ENCODE peak calls at places on chromosomes 12 and 14, in nine cellular contexts. B is adrenal gland, N is A549, R is NB4, D is thyroid gland, E is GM12878, X is body of pancreas, L is upper lobe of left lung, O is spleen. F is an unnamed sample.

GRCh38 chr12:5807090-5807414 is 138.0 kb downstream of the ANO2 start:
- DNase-seq in B (no peak), L (no peak), N (no peak), X (no peak), R (no peak), O (no peak), D (no peak), E (no peak), F (peak; percentile 43)

GRCh38 chr14:75341639-75342038 is 63.0 kb downstream of the FOS start:
- DNase-seq in X (no peak), B (no peak), D (no peak), O (no peak), R (peak; percentile 90), N (no peak), E (no peak), L (no peak), F (no peak)

GRCh38 chr12:105337391-105337790 is 6.9 kb downstream of the C12orf75 start:
- DNase-seq in B (no peak), N (no peak), L (no peak), O (no peak), D (no peak), R (peak; percentile 87), E (no peak), X (no peak), F (no peak)

GRCh38 chr14:24315807-24316596 is 4.7 kb downstream of the LTB4R start:
- DNase-seq in D (peak; percentile 56), R (no peak), L (peak; percentile 90), B (no peak), N (no peak), E (no peak), X (peak; percentile 48), O (peak; percentile 93), F (no peak)

GRCh38 chr14:74585406-74586335 is 26.4 kb downstream of the LTBP2 start:
- DNase-seq in X (no peak), L (no peak), D (no peak), O (peak; percentile 54), E (no peak), B (no peak), N (no peak), R (no peak), F (no peak)

GRCh38 chr12:50514526-50515276 is 9.9 kb downstream of the DIP2B start:
- DNase-seq in O (no peak), B (no peak), D (no peak), R (no peak), N (no peak), X (no peak), E (no peak), L (no peak), F (no peak)

GRCh38 chr12:9736931-9737705 is 4.2 kb upstream of the CLECL1 start:
- DNase-seq in N (no peak), L (no peak), R (peak; percentile 86), E (no peak), B (no peak), X (no peak), O (no peak), D (no peak), F (no peak)

GRCh38 chr12:96400631-96401060 is 407 bp upstream of the CDK17 start:
- DNase-seq in N (no peak), O (no peak), R (no peak), X (no peak), D (no peak), L (no peak), B (no peak), E (peak; percentile 40), F (no peak)

GRCh38 chr12:12891646-12892355 is 439 bp downstream of the GPRC5A start:
- DNase-seq in D (peak; percentile 48), E (no peak), R (no peak), O (no peak), N (no peak), L (no peak), X (no peak), B (peak; percentile 23), F (no peak)

GRCh38 chr12:112126000-112126431 is 656 bp downstream of the TRAFD1 start:
- DNase-seq in N (no peak), X (no peak), E (no peak), O (no peak), D (no peak), R (no peak), B (no peak), L (peak; percentile 61), F (no peak)

GRCh38 chr14:75738192-75738591 is 77.1 kb downstream of the TTLL5 start:
- DNase-seq in E (no peak), R (no peak), N (no peak), X (no peak), B (no peak), L (no peak), D (no peak), O (no peak), F (no peak)

GRCh38 chr14:102140027-102140749 is 491 bp downstream of the WDR20 start:
- DNase-seq in N (peak; percentile 44), R (peak; percentile 75), B (peak; percentile 35), X (peak; percentile 36), E (no peak), O (peak; percentile 87), L (peak; percentile 88), D (peak; percentile 53), F (peak; percentile 34)

GRCh38 chr12:68446379-68446778 is 114.2 kb upstream of the MDM1 start:
- DNase-seq in D (no peak), O (no peak), B (no peak), R (peak; percentile 31), L (no peak), E (no peak), X (no peak), N (no peak), F (no peak)

GRCh38 chr12:94707892-94708291 is 57.5 kb upstream of the TMCC3 start:
- DNase-seq in X (peak; percentile 30), B (peak; percentile 33), D (peak; percentile 61), O (no peak), R (no peak), N (no peak), E (no peak), L (no peak), F (no peak)

GRCh38 chr12:12398026-12398859 is 41.4 kb downstream of the BORCS5 start:
- DNase-seq in B (peak; percentile 70), R (peak; percentile 83), X (peak; percentile 75), E (no peak), N (peak; percentile 90), O (no peak), D (no peak), L (no peak), F (peak; percentile 57)

GRCh38 chr14:75654127-75654732 is 6.4 kb downstream of the ERG28 start:
- DNase-seq in N (peak; percentile 86), R (peak; percentile 72), O (peak; percentile 91), B (peak; percentile 76), D (peak; percentile 85), L (no peak), E (peak; percentile 38), X (peak; percentile 81), F (peak; percentile 44)

GRCh38 chr12:27967551-27968054 is 4.9 kb downstream of the PTHLH start:
- DNase-seq in R (no peak), O (no peak), L (no peak), E (no peak), X (no peak), B (no peak), D (no peak), N (no peak), F (no peak)

GRCh38 chr12:110316861-110317260 is 35.8 kb downstream of the ATP2A2 start:
- DNase-seq in B (no peak), L (no peak), N (no peak), X (no peak), R (peak; percentile 84), D (no peak), O (no peak), E (no peak), F (peak; percentile 24)
- TF ChIP-seq POLR2A in B (no peak), L (no peak), N (no peak), X (no peak), R (no peak), D (no peak), O (no peak), E (no peak), F (no peak)

GRCh38 chr12:104285740-104286537 is 17.6 kb upstream of the EID3 start:
- DNase-seq in R (no peak), D (peak; percentile 67), E (no peak), N (no peak), O (no peak), L (no peak), B (no peak), X (no peak), F (no peak)

GRCh38 chr12:104290320-104290719 is 13.2 kb upstream of the EID3 start:
- DNase-seq in L (no peak), X (no peak), E (no peak), N (no peak), B (no peak), D (no peak), R (no peak), O (no peak), F (no peak)

GRCh38 chr12:104290855-104291254 is 12.7 kb upstream of the EID3 start:
- DNase-seq in B (no peak), E (no peak), O (no peak), L (no peak), X (no peak), N (no peak), D (no peak), R (no peak), F (no peak)

GRCh38 chr12:104286538-104287482 is 16.7 kb upstream of the EID3 start:
- DNase-seq in E (peak; percentile 94), N (peak; percentile 83), B (peak; percentile 95), O (peak; percentile 97), L (peak; percentile 97), R (peak; percentile 100), D (peak; percentile 96), X (peak; percentile 92), F (peak; percentile 51)

DNA sequence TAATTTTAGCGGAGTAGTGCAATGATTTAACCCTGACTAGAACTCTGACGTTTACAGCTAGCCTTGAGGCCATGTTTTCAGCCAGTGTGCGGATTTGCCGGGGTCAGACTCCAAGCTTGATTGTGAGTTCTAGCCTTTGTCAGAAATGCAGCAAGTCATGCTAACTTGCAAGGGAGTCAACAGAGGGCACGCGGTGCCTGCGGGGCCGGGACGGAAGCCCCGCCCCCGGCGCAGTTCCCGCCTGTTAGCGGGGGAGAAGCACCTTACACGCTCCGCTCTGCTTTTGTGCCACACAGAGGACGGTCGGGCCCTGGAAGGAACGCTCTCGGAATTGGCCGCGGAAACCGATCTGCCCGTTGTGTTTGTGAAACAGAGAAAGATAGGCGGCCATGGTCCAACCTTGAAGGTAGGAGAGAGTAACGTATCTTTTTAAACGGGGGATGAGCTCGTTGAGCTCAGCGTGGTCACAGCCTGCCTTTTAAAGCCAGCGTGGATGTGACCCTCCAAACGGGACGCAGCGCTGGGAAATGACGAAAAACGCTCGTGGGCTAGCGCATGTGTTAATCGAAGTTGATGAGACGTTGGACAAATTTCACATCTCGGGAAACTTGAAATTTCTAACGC is 14.8 kb upstream of the EID3 start:
- DNase-seq in X (peak; percentile 82), E (peak; percentile 65), B (peak; percentile 85), L (peak; percentile 96), D (peak; percentile 80), R (peak; percentile 99), N (peak; percentile 73), O (peak; percentile 97), F (peak; percentile 35)
- TF ChIP-seq POLR2A in X (peak; percentile 83), E (peak; percentile 92), B (peak; percentile 95), L (no peak), D (peak; percentile 89), R (peak; percentile 79), N (peak; percentile 89), O (peak; percentile 56), F (peak; percentile 47)

GRCh38 chr12:52291267-52291935 is at the start of gene KRT81:
- DNase-seq in N (no peak), E (no peak), B (no peak), D (no peak), L (peak; percentile 38), R (no peak), X (no peak), O (peak; percentile 31), F (no peak)
- TF ChIP-seq POLR2A in N (no peak), E (no peak), B (no peak), D (no peak), L (no peak), R (no peak), X (no peak), O (no peak), F (no peak)

GRCh38 chr12:56333679-56334489 is at the start of gene PAN2:
- DNase-seq in B (peak; percentile 98), R (peak; percentile 100), O (peak; percentile 95), D (peak; percentile 97), E (peak; percentile 89), L (peak; percentile 93), N (peak; percentile 100), X (peak; percentile 97), F (peak; percentile 98)
- TF ChIP-seq POLR2A in B (peak; percentile 65), R (peak; percentile 82), O (peak; percentile 18), D (peak; percentile 90), E (peak; percentile 73), L (peak; percentile 72), N (peak; percentile 61), X (peak; percentile 85), F (peak; percentile 50)

F was measured in H54.